ENCODE peak calls at places on chromosomes 13 and 19, in four cellular contexts. X is CD4-positive, alpha-beta memory T cell; F is lower lobe of right lung; J is fibroblast of lung. H is an unnamed sample.

GRCh38 chr19:19597809-19598306 is 20.6 kb downstream of the PBX4 start:
- DNase-seq in F (no peak), J (no peak), X (peak; percentile 93), H (no peak)

GRCh38 chr19:2944775-2945574 is at the start of gene ZNF77:
- DNase-seq in F (peak; percentile 98), X (peak; percentile 99), J (peak; percentile 99), H (peak; percentile 99)

GRCh38 chr19:3186891-3187661 is 1.3 kb downstream of the NCLN start:
- DNase-seq in J (no peak), F (no peak), X (no peak), H (no peak)

GRCh38 chr13:46040763-46041162 is 11.8 kb downstream of the ZC3H13 start:
- DNase-seq in J (no peak), X (no peak), F (no peak), H (no peak)

GRCh38 chr13:35600137-35600536 is 123.6 kb upstream of the MAB21L1 start:
- DNase-seq in X (no peak), F (no peak), J (no peak), H (no peak)

GRCh38 chr19:17721821-17722220 is 2.5 kb downstream of the MAP1S start:
- DNase-seq in J (no peak), X (no peak), F (peak; percentile 88), H (no peak)

GRCh38 chr13:21034602-21035190 is 26.7 kb downstream of the LATS2 start:
- DNase-seq in J (no peak), F (no peak), X (no peak), H (peak; percentile 23)

GRCh38 chr19:5572556-5573286 is 5.0 kb upstream of the TINCR start:
- DNase-seq in F (no peak), J (no peak), X (no peak), H (no peak)

GRCh38 chr13:64051278-64051677 is 2635.6 kb upstream of the PCDH20 start:
- DNase-seq in F (no peak), J (no peak), X (no peak), H (no peak)

GRCh38 chr19:23294141-23294540 is 43.9 kb upstream of the ZNF724 start:
- DNase-seq in J (no peak), F (no peak), X (no peak), H (no peak)

GRCh38 chr13:50069255-50069654 is 54.0 kb downstream of the KCNRG start:
- DNase-seq in F (no peak), X (no peak), J (peak; percentile 66), H (no peak)

GRCh38 chr13:102460806-102461205 is 59.0 kb upstream of the FGF14 start:
- DNase-seq in J (no peak), F (no peak), X (no peak), H (no peak)

GRCh38 chr19:15231256-15231655 is 992 bp downstream of the EPHX3 start:
- DNase-seq in F (no peak), J (no peak), X (no peak), H (no peak)

GRCh38 chr13:53151692-53152421 is 123.2 kb downstream of the OLFM4 start:
- DNase-seq in J (peak; percentile 42), X (peak; percentile 5), F (no peak), H (peak; percentile 71)

GRCh38 chr19:30733826-30734550 is 361.8 kb downstream of the ZNF536 start:
- DNase-seq in F (no peak), J (no peak), X (no peak), H (no peak)

GRCh38 chr19:3968556-3969434 is 2.1 kb downstream of the DAPK3 start:
- DNase-seq in F (peak; percentile 81), J (peak; percentile 100), X (no peak), H (peak; percentile 98)

GRCh38 chr19:10991521-10992081 is 30.8 kb downstream of the SMARCA4 start:
- DNase-seq in F (no peak), X (no peak), J (no peak), H (no peak)

GRCh38 chr13:31638577-31638976 is 100.7 kb upstream of the RXFP2 start:
- DNase-seq in J (peak; percentile 37), X (no peak), F (no peak), H (peak; percentile 76)

GRCh38 chr13:43785681-43786471 is 896 bp downstream of the ENOX1 start:
- DNase-seq in J (peak; percentile 77), X (no peak), F (peak; percentile 60), H (peak; percentile 82)

GRCh38 chr13:33153421-33154381 is 131.9 kb downstream of the STARD13 start:
- DNase-seq in F (no peak), J (no peak), X (no peak), H (no peak)

GRCh38 chr19:1259206-1259872 is 9.8 kb upstream of the CIRBP start:
- DNase-seq in X (peak; percentile 80), J (peak; percentile 71), F (peak; percentile 88), H (peak; percentile 68)

GRCh38 chr13:43822969-43823368 is 36.2 kb upstream of the ENOX1 start:
- DNase-seq in J (no peak), F (no peak), X (no peak), H (no peak)

GRCh38 chr13:101025925-101026324 is 351.3 kb upstream of the TMTC4 start:
- DNase-seq in X (no peak), F (no peak), J (no peak), H (no peak)

GRCh38 chr13:37868691-37869505 is 674 bp downstream of the TRPC4 start:
- DNase-seq in X (no peak), J (peak; percentile 39), F (no peak), H (peak; percentile 72)

GRCh38 chr13:99980201-99981114 is 1.1 kb upstream of the ZIC2 start:
- DNase-seq in X (peak; percentile 58), F (no peak), J (peak; percentile 51), H (peak; percentile 71)

GRCh38 chr13:27953671-27954405 is 15.3 kb downstream of the CDX2 start:
- DNase-seq in J (peak; percentile 56), X (peak; percentile 42), F (peak; percentile 86), H (peak; percentile 79)

GRCh38 chr19:45814166-45814780 is 835 bp downstream of the RSPH6A start:
- DNase-seq in F (no peak), J (no peak), X (no peak), H (no peak)

GRCh38 chr19:5934779-5935472 is 20.9 kb downstream of the CAPS start:
- DNase-seq in F (no peak), J (peak; percentile 86), X (no peak), H (peak; percentile 75)

GRCh38 chr13:31200636-31200970 is 828 bp downstream of the B3GLCT start:
- DNase-seq in X (no peak), J (peak; percentile 23), F (peak; percentile 73), H (peak; percentile 74)

GRCh38 chr13:113761136-113761535 is 2.1 kb downstream of the TMEM255B start:
- DNase-seq in X (no peak), F (no peak), J (no peak), H (no peak)

GRCh38 chr13:113762075-113762474 is 3.0 kb downstream of the TMEM255B start:
- DNase-seq in F (no peak), X (no peak), J (no peak), H (no peak)

GRCh38 chr13:113758651-113759524 is at the start of gene TMEM255B:
- DNase-seq in J (peak; percentile 62), F (peak; percentile 91), X (peak; percentile 59), H (peak; percentile 80)

GRCh38 chr13:113762538-113762937 is 3.5 kb downstream of the TMEM255B start:
- DNase-seq in X (no peak), F (no peak), J (no peak), H (no peak)

GRCh38 chr13:113759525-113760137 is 605 bp downstream of the TMEM255B start:
- DNase-seq in J (peak; percentile 26), X (no peak), F (no peak), H (peak; percentile 13)
- H3K27ac ChIP-seq in J (no peak overlapping the region), X (no peak overlapping the region), F (peak overlapping the region; percentile 86), H (no peak overlapping the region)

DNA sequence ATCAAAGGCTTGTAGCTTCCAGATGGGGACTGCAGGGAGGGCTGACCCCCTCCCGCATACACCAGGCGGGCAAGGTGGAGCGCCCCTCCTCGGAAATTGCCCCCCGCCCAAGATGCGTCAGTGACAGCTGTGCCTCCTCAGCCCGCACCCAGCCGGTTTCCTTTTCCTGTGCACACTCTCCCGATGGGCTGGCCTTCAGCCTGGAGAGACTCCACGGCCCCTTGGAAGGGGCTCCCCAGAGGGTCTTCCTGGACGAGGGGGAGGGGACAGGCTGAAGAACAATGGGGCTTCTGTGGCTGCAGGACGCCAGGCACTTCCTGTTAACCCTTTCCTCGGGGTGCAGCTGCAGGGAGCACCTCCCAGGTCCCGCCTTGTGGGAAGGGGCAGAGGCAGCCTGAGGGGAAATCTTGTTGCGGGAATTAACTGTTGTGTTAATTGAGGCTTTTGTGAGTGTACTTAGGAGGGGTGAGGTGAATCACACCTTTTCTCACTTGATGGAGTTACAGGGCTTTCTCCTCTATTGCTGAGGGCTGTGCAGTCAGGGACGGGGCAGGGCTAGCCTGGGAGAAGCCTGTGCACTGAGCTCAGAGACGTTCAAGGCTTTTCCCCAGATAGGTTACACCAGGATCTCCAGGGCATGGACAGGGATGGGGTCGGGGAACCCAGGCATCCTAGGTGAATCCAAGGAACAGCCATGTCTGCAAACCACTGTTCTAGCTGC is 14.3 kb downstream of the IER2 start:
- DNase-seq in F (peak; percentile 69), J (peak; percentile 83), X (peak; percentile 44), H (peak; percentile 57)
- H3K4me1 ChIP-seq in F (peaks cover 78% of the 10 kb centered on the region), J (peaks cover 34% of the 10 kb centered on the region), X (peaks cover 99% of the 10 kb centered on the region), H (peaks cover 21% of the 10 kb centered on the region)

GRCh38 chr13:111283991-111284390 is 36.5 kb upstream of the TEX29 start:
- DNase-seq in X (no peak), J (no peak), F (no peak), H (no peak)
- H3K36me3 ChIP-seq in X (peaks cover 60% of the 10 kb centered on the region), J (peaks cover 23% of the 10 kb centered on the region), F (peaks cover 100% of the 10 kb centered on the region), H (peaks cover 20% of the 10 kb centered on the region)

DNA sequence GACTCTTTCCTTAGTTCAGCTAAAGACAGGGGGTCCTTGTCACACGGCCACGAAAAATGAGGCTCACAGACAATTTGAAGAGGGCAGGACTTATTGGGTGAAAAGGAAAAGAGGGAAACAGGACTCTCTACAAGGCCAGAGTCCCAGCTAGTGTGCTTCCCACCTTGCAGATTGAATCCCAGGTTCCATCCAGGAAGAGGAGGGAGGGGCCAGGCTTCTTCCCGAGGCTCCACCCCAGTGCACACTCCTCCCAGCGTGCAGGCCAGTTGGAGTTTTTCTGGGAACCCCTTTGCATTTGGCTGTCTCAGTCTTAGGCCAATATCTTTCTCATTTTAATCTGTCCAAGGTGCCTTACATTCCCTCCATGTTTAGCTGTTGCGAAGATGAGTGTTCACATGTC is 106.8 kb downstream of the DNAJC3 start:
- DNase-seq in F (no peak), J (no peak), X (no peak), H (no peak)
- H3K27ac ChIP-seq in F (no peak overlapping the region), J (peak overlapping the region; percentile 64), X (no peak overlapping the region), H (no peak overlapping the region)

GRCh38 chr19:47778089-47778953 is at the start of gene SELENOW:
- DNase-seq in X (peak; percentile 80), F (peak; percentile 83), J (peak; percentile 64), H (peak; percentile 79)

GRCh38 chr19:47778954-47779351 is 450 bp downstream of the SELENOW start:
- DNase-seq in J (no peak), F (no peak), X (no peak), H (peak; percentile 24)

GRCh38 chr19:47780215-47780551 is 1.7 kb downstream of the SELENOW start:
- DNase-seq in F (no peak), X (no peak), J (no peak), H (no peak)

GRCh38 chr19:47781590-47782318 is 3.3 kb downstream of the SELENOW start:
- DNase-seq in J (no peak), X (no peak), F (no peak), H (no peak)

GRCh38 chr19:47779524-47780214 is 1.2 kb downstream of the SELENOW start:
- DNase-seq in F (no peak), X (no peak), J (no peak), H (no peak)
- H3K4me1 ChIP-seq in F (peaks cover 46% of the 10 kb centered on the region), X (peaks cover 17% of the 10 kb centered on the region), J (peaks cover 3% of the 10 kb centered on the region), H (peaks cover 11% of the 10 kb centered on the region)